ENCODE peak calls at places on chromosomes 4 and X, in four cellular contexts. P is HepG2, M is K562, S is GM12878. D is an unnamed sample.

GRCh38 chr4:65645185-65645584 is 25.1 kb downstream of the EPHA5 start:
- DNase-seq in P (no peak), M (no peak), S (no peak), D (no peak)

GRCh38 chr4:18593297-18594002 is 571.9 kb upstream of the LCORL start:
- DNase-seq in P (peak), M (peak), S (peak), D (peak)

GRCh38 chr4:27429260-27429970 is 568.8 kb downstream of the STIM2 start:
- DNase-seq in P (no peak), M (no peak), S (no peak), D (no peak)

GRCh38 chr4:75189976-75190375 is 257.1 kb downstream of the PARM1 start:
- DNase-seq in P (no peak), M (no peak), S (no peak), D (no peak)

GRCh38 chr4:81485310-81485980 is 13.7 kb upstream of the RASGEF1B start:
- DNase-seq in P (no peak), M (no peak), S (no peak), D (no peak)

GRCh38 chrX:8988456-8988855 is 45.5 kb downstream of the FAM9B start:
- DNase-seq in P (peak), M (no peak), S (no peak), D (no peak)

GRCh38 chr4:5024673-5025072 is 5.4 kb upstream of the CYTL1 start:
- DNase-seq in P (no peak), M (no peak), S (no peak), D (no peak)

GRCh38 chr4:7428261-7429068 is 6.3 kb downstream of the PSAPL1 start:
- DNase-seq in P (no peak), M (no peak), S (no peak), D (peak)

GRCh38 chrX:19886888-19887531 is 390 bp downstream of the SH3KBP1 start:
- DNase-seq in P (no peak), M (peak), S (no peak), D (peak)

GRCh38 chr4:22969314-22969896 is 276.7 kb downstream of the GBA3 start:
- DNase-seq in P (peak), M (no peak), S (no peak), D (no peak)

GRCh38 chr4:183996868-183997267 is 91.8 kb downstream of the STOX2 start:
- DNase-seq in P (no peak), M (no peak), S (no peak), D (no peak)

GRCh38 chr4:32847466-32847865 is 2127.3 kb downstream of the PCDH7 start:
- DNase-seq in P (no peak), M (no peak), S (no peak), D (no peak)

GRCh38 chrX:41275661-41276609 is 58.0 kb upstream of the DDX3X start:
- DNase-seq in P (peak), M (peak), S (no peak), D (no peak)

GRCh38 chr4:82746705-82747567 is 51.7 kb downstream of the SCD5 start:
- DNase-seq in P (peak), M (no peak), S (no peak), D (no peak)

GRCh38 chr4:76055005-76055404 is 19.1 kb upstream of the CXCL11 start:
- DNase-seq in P (no peak), M (no peak), S (peak), D (no peak)

GRCh38 chr4:127685292-127685691 is 44.9 kb upstream of the SLC25A31 start:
- DNase-seq in P (peak), M (no peak), S (no peak), D (no peak)

GRCh38 chr4:176288020-176288419 is 19.0 kb upstream of the ASB5 start:
- DNase-seq in P (no peak), M (no peak), S (no peak), D (no peak)

GRCh38 chrX:53728506-53728905 is 42.0 kb upstream of the HUWE1 start:
- DNase-seq in P (no peak), M (no peak), S (no peak), D (no peak)

GRCh38 chr4:185716008-185716976 is 95.7 kb downstream of the SORBS2 start:
- DNase-seq in P (no peak), M (no peak), S (no peak), D (no peak)

GRCh38 chr4:181956502-181956901 is 286.7 kb upstream of the TENM3 start:
- DNase-seq in P (no peak), M (no peak), S (no peak), D (no peak)

GRCh38 chr4:113961322-113961698 is 18.1 kb downstream of the ARSJ start:
- DNase-seq in P (no peak), M (no peak), S (no peak), D (no peak)

GRCh38 chr4:41098649-41099048 is 115.7 kb downstream of the APBB2 start:
- DNase-seq in P (no peak), M (no peak), S (no peak), D (no peak)

GRCh38 chrX:40623665-40624064 is 437 bp downstream of the MPC1L start:
- DNase-seq in P (no peak), M (no peak), S (no peak), D (no peak)

GRCh38 chr4:173415885-173416658 is 17.2 kb upstream of the SCRG1 start:
- DNase-seq in P (no peak), M (no peak), S (no peak), D (no peak)

GRCh38 chrX:130789793-130790192 is 113.2 kb downstream of the ENOX2 start:
- DNase-seq in P (no peak), M (no peak), S (no peak), D (no peak)

GRCh38 chr4:2837904-2838496 is 5.6 kb upstream of the ADD1 start:
- DNase-seq in P (no peak), M (no peak), S (no peak), D (no peak)

GRCh38 chr4:170229021-170229420 is 139.3 kb upstream of the AADAT start:
- DNase-seq in P (no peak), M (no peak), S (no peak), D (no peak)

GRCh38 chr4:41718907-41719306 is 29.6 kb downstream of the PHOX2B start:
- DNase-seq in P (no peak), M (no peak), S (no peak), D (no peak)

GRCh38 chrX:133495464-133496391 is 80.4 kb upstream of the GPC4 start:
- DNase-seq in P (no peak), M (no peak), S (no peak), D (no peak)

GRCh38 chr4:89287945-89288344 is 19.7 kb downstream of the GPRIN3 start:
- DNase-seq in P (no peak), M (no peak), S (no peak), D (no peak)

GRCh38 chr4:85929926-85930325 is 429.9 kb downstream of the MAPK10 start:
- DNase-seq in P (peak), M (no peak), S (no peak), D (peak)

GRCh38 chrX:21926527-21927278 is 13.8 kb upstream of the SMS start:
- DNase-seq in P (peak), M (no peak), S (no peak), D (no peak)

GRCh38 chrX:107628662-107629532 is 587 bp downstream of the PRPS1 start:
- DNase-seq in P (peak), M (peak), S (no peak), D (no peak)

GRCh38 chrX:123753656-123754350 is 21.0 kb upstream of the THOC2 start:
- DNase-seq in P (no peak), M (no peak), S (no peak), D (no peak)

GRCh38 chrX:7110821-7111276 is 36.7 kb upstream of the STS start:
- DNase-seq in P (no peak), M (no peak), S (peak), D (no peak)

GRCh38 chr4:4647041-4647440 is 105.2 kb upstream of the STX18 start:
- DNase-seq in P (no peak), M (no peak), S (no peak), D (no peak)

GRCh38 chrX:150482537-150483217 is 85.7 kb upstream of the MTM1 start:
- DNase-seq in P (peak), M (peak), S (no peak), D (no peak)

GRCh38 chrX:2150722-2151121 is 350.1 kb downstream of the DHRSX start:
- DNase-seq in P (no peak), M (no peak), S (no peak), D (no peak)

GRCh38 chr4:26780524-26780923 is 80.1 kb upstream of the STIM2 start:
- DNase-seq in P (no peak), M (no peak), S (no peak), D (no peak)

GRCh38 chrX:136477026-136477425 is 10.7 kb upstream of the BRS3 start:
- DNase-seq in P (no peak), M (no peak), S (no peak), D (no peak)

GRCh38 chr4:102614801-102615200 is 113.6 kb downstream of the NFKB1 start:
- DNase-seq in P (no peak), M (no peak), S (no peak), D (no peak)
- TF ChIP-seq BRCA1 in P (no peak), M (no peak), S (no peak), D (no peak)

GRCh38 chrX:115602308-115602707 is 41.3 kb downstream of the PLS3 start:
- DNase-seq in P (no peak), M (no peak), S (no peak), D (no peak)

GRCh38 chrX:115598556-115598955 is 37.6 kb downstream of the PLS3 start:
- DNase-seq in P (no peak), M (no peak), S (no peak), D (no peak)

GRCh38 chrX:115603534-115604074 is 42.6 kb downstream of the PLS3 start:
- DNase-seq in P (no peak), M (no peak), S (no peak), D (no peak)

GRCh38 chrX:115606861-115607260 is 45.9 kb downstream of the PLS3 start:
- DNase-seq in P (no peak), M (no peak), S (no peak), D (no peak)

GRCh38 chrX:115602729-115603389 is 41.9 kb downstream of the PLS3 start:
- DNase-seq in P (no peak), M (no peak), S (no peak), D (no peak)
- TF ChIP-seq BRCA1 in P (no peak), M (no peak), S (no peak), D (no peak)

GRCh38 chr4:141501395-141501794 is 135.0 kb upstream of the IL15 start:
- DNase-seq in P (no peak), M (no peak), S (no peak), D (no peak)
- TF ChIP-seq BRCA1 in P (no peak), M (no peak), S (no peak), D (no peak)

GRCh38 chr4:108512615-108513505 is 107.5 kb upstream of the RPL34 start:
- DNase-seq in P (peak), M (peak), S (no peak), D (peak)
- TF ChIP-seq BRCA1 in P (no peak), M (no peak), S (no peak), D (no peak)

DNA sequence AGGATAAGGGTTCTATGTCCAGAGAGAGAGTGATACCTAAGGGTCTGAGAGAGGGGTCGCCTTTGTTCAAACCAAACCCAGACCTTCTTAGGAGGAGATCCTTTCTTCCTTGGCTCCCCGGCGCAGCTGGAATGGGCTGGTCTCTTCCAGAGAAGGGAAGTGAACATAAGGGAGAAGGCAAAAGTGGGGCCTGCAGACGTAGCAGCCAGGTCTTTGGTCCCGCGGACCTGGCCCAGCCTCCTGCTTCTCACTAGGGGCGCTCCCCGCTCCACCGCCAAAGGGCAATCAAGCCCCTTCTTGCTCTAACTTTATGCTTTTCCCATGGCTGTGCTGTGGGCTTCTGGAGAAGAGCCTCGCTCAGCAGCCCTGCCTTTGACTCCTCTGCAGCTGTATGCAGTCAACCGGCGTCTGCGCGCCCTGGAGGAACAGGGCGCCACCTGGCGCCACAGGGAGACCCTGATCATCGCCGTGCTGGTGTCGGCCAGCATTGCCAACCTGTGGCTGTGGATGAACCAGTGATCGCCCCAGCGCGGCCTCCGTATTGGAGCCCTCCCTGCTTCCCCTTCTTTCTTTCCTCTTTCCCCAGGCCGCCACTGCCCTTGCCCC is 6.5 kb downstream of the FATE1 start:
- DNase-seq in P (peak), M (peak), S (no peak), D (peak)
- TF ChIP-seq BRCA1 in P (no peak), M (no peak), S (no peak), D (no peak)

D was measured in H1.